ENCODE peak calls at places on chromosomes 12 and 14, in four cellular contexts. One of them, this sample, is unnamed.

GRCh38 chr12:31353730-31354708 is 28.1 kb upstream of the SINHCAF start:
- DNase-seq in cardiac fibroblast: no peak
- DNase-seq in GM18507: no peak
- DNase-seq in ELF-1: no peak
- DNase-seq in this sample: no peak

GRCh38 chr12:7374423-7375144 is 69.4 kb downstream of the CD163L1 start:
- DNase-seq in cardiac fibroblast: peak; percentile 34
- DNase-seq in GM18507: no peak
- DNase-seq in ELF-1: peak; percentile 62
- DNase-seq in this sample: peak; percentile 11

GRCh38 chr14:44271006-44271405 is 236.1 kb downstream of the FSCB start:
- DNase-seq in cardiac fibroblast: no peak
- DNase-seq in GM18507: no peak
- DNase-seq in ELF-1: no peak
- DNase-seq in this sample: no peak

GRCh38 chr12:37543966-37544668 is 772.5 kb upstream of the ALG10B start:
- DNase-seq in cardiac fibroblast: no peak
- DNase-seq in GM18507: no peak
- DNase-seq in ELF-1: no peak
- DNase-seq in this sample: no peak

GRCh38 chr14:32726516-32726915 is 212.2 kb upstream of the NPAS3 start:
- DNase-seq in cardiac fibroblast: no peak
- DNase-seq in GM18507: no peak
- DNase-seq in ELF-1: no peak
- DNase-seq in this sample: no peak

GRCh38 chr14:103123128-103123633 is at the start of gene TNFAIP2:
- DNase-seq in cardiac fibroblast: peak; percentile 45
- DNase-seq in GM18507: no peak
- DNase-seq in ELF-1: no peak
- DNase-seq in this sample: peak; percentile 63

GRCh38 chr12:59632408-59632807 is 36.6 kb downstream of the SLC16A7 start:
- DNase-seq in cardiac fibroblast: no peak
- DNase-seq in GM18507: no peak
- DNase-seq in ELF-1: no peak
- DNase-seq in this sample: no peak

GRCh38 chr14:54364555-54365415 is 32.0 kb upstream of the CDKN3 start:
- DNase-seq in cardiac fibroblast: peak; percentile 73
- DNase-seq in GM18507: no peak
- DNase-seq in ELF-1: no peak
- DNase-seq in this sample: peak; percentile 58

GRCh38 chr14:99573436-99574098 is 30.4 kb downstream of the CCDC85C start:
- DNase-seq in cardiac fibroblast: no peak
- DNase-seq in GM18507: no peak
- DNase-seq in ELF-1: no peak
- DNase-seq in this sample: no peak

GRCh38 chr14:22980672-22981089 is 1.7 kb downstream of the AJUBA start:
- DNase-seq in cardiac fibroblast: peak; percentile 34
- DNase-seq in GM18507: no peak
- DNase-seq in ELF-1: no peak
- DNase-seq in this sample: no peak

GRCh38 chr12:93526786-93527428 is 45.6 kb upstream of the SOCS2 start:
- DNase-seq in cardiac fibroblast: peak; percentile 95
- DNase-seq in GM18507: no peak
- DNase-seq in ELF-1: peak; percentile 29
- DNase-seq in this sample: peak; percentile 87

GRCh38 chr12:91417649-91418048 is 235.0 kb upstream of the DCN start:
- DNase-seq in cardiac fibroblast: no peak
- DNase-seq in GM18507: no peak
- DNase-seq in ELF-1: no peak
- DNase-seq in this sample: no peak

GRCh38 chr12:92905811-92906554 is 23.1 kb downstream of the EEA1 start:
- DNase-seq in cardiac fibroblast: no peak
- DNase-seq in GM18507: no peak
- DNase-seq in ELF-1: no peak
- DNase-seq in this sample: no peak

GRCh38 chr14:32134448-32135070 is 57.5 kb downstream of the ARHGAP5 start:
- DNase-seq in cardiac fibroblast: peak; percentile 26
- DNase-seq in GM18507: no peak
- DNase-seq in ELF-1: no peak
- DNase-seq in this sample: peak; percentile 75

GRCh38 chr12:2475984-2476383 is 318.8 kb upstream of the FKBP4 start:
- DNase-seq in cardiac fibroblast: no peak
- DNase-seq in GM18507: no peak
- DNase-seq in ELF-1: no peak
- DNase-seq in this sample: no peak

GRCh38 chr12:13152281-13152680 is 44.2 kb upstream of the EMP1 start:
- DNase-seq in cardiac fibroblast: no peak
- DNase-seq in GM18507: no peak
- DNase-seq in ELF-1: no peak
- DNase-seq in this sample: no peak

GRCh38 chr14:41062826-41063225 is 543.9 kb upstream of the LRFN5 start:
- DNase-seq in cardiac fibroblast: peak; percentile 1
- DNase-seq in GM18507: no peak
- DNase-seq in ELF-1: no peak
- DNase-seq in this sample: peak; percentile 1

GRCh38 chr12:57173089-57173488 is 25.7 kb upstream of the LRP1-AS start:
- DNase-seq in cardiac fibroblast: no peak
- DNase-seq in GM18507: no peak
- DNase-seq in ELF-1: peak; percentile 70
- DNase-seq in this sample: peak; percentile 35

GRCh38 chr14:105908481-105908911 is 382.1 kb downstream of the TMEM121 start:
- DNase-seq in cardiac fibroblast: no peak
- DNase-seq in GM18507: no peak
- DNase-seq in ELF-1: peak; percentile 63
- DNase-seq in this sample: no peak

GRCh38 chr14:92969470-92970232 is 46.7 kb downstream of the CHGA start:
- DNase-seq in cardiac fibroblast: no peak
- DNase-seq in GM18507: no peak
- DNase-seq in ELF-1: no peak
- DNase-seq in this sample: no peak

GRCh38 chr12:55755246-55755645 is 12.3 kb downstream of the GDF11 start:
- DNase-seq in cardiac fibroblast: no peak
- DNase-seq in GM18507: no peak
- DNase-seq in ELF-1: no peak
- DNase-seq in this sample: no peak

GRCh38 chr14:60722163-60722835 is 1.9 kb downstream of the SIX4 start:
- DNase-seq in cardiac fibroblast: peak; percentile 62
- DNase-seq in GM18507: no peak
- DNase-seq in ELF-1: peak; percentile 72
- DNase-seq in this sample: peak; percentile 73

GRCh38 chr12:105279460-105280056 is 43.6 kb upstream of the APPL2 start:
- DNase-seq in cardiac fibroblast: peak; percentile 68
- DNase-seq in GM18507: peak; percentile 3
- DNase-seq in ELF-1: no peak
- DNase-seq in this sample: no peak

GRCh38 chr14:67311868-67312267 is 47.7 kb downstream of the ATP6V1D start:
- DNase-seq in cardiac fibroblast: no peak
- DNase-seq in GM18507: no peak
- DNase-seq in ELF-1: no peak
- DNase-seq in this sample: no peak

GRCh38 chr12:127819066-127819465 is 447.9 kb upstream of the TMEM132C start:
- DNase-seq in cardiac fibroblast: no peak
- DNase-seq in GM18507: no peak
- DNase-seq in ELF-1: no peak
- DNase-seq in this sample: no peak

GRCh38 chr14:105900398-105901160 is 374.2 kb downstream of the TMEM121 start:
- DNase-seq in cardiac fibroblast: no peak
- DNase-seq in GM18507: no peak
- DNase-seq in ELF-1: no peak
- DNase-seq in this sample: no peak

GRCh38 chr12:96084624-96085023 is 49.2 kb upstream of the LTA4H start:
- DNase-seq in cardiac fibroblast: no peak
- DNase-seq in GM18507: no peak
- DNase-seq in ELF-1: no peak
- DNase-seq in this sample: no peak

GRCh38 chr14:104403421-104404220 is 175.9 kb upstream of the C14orf180 start:
- DNase-seq in cardiac fibroblast: no peak
- DNase-seq in GM18507: no peak
- DNase-seq in ELF-1: no peak
- DNase-seq in this sample: no peak

GRCh38 chr12:54004841-54005530 is 3.8 kb upstream of the HOXC8 start:
- DNase-seq in cardiac fibroblast: no peak
- DNase-seq in GM18507: no peak
- DNase-seq in ELF-1: no peak
- DNase-seq in this sample: peak; percentile 68

GRCh38 chr14:100020623-100021022 is 44.6 kb upstream of the EVL start:
- DNase-seq in cardiac fibroblast: no peak
- DNase-seq in GM18507: no peak
- DNase-seq in ELF-1: no peak
- DNase-seq in this sample: no peak

GRCh38 chr12:64585085-64585484 is 25.2 kb upstream of the RASSF3 start:
- DNase-seq in cardiac fibroblast: no peak
- DNase-seq in GM18507: no peak
- DNase-seq in ELF-1: no peak
- DNase-seq in this sample: no peak

GRCh38 chr12:53500119-53500775 is 836 bp upstream of the TARBP2 start:
- DNase-seq in cardiac fibroblast: peak; percentile 89
- DNase-seq in GM18507: no peak
- DNase-seq in ELF-1: no peak
- DNase-seq in this sample: peak; percentile 96

GRCh38 chr12:98582093-98582492 is 11.4 kb upstream of the SLC25A3 start:
- DNase-seq in cardiac fibroblast: peak; percentile 76
- DNase-seq in GM18507: no peak
- DNase-seq in ELF-1: no peak
- DNase-seq in this sample: no peak

GRCh38 chr14:97456958-97457357 is 659.8 kb downstream of the VRK1 start:
- DNase-seq in cardiac fibroblast: no peak
- DNase-seq in GM18507: no peak
- DNase-seq in ELF-1: peak; percentile 4
- DNase-seq in this sample: no peak

GRCh38 chr12:44930972-44931600 is 55.0 kb upstream of the NELL2 start:
- DNase-seq in cardiac fibroblast: peak; percentile 80
- DNase-seq in GM18507: peak; percentile 4
- DNase-seq in ELF-1: no peak
- DNase-seq in this sample: peak; percentile 59

GRCh38 chr12:91099373-91099772 is 11.9 kb downstream of the LUM start:
- DNase-seq in cardiac fibroblast: no peak
- DNase-seq in GM18507: no peak
- DNase-seq in ELF-1: no peak
- DNase-seq in this sample: no peak

GRCh38 chr12:128586630-128587029 is 237.1 kb downstream of the SLC15A4 start:
- DNase-seq in cardiac fibroblast: no peak
- DNase-seq in GM18507: no peak
- DNase-seq in ELF-1: no peak
- DNase-seq in this sample: no peak

This sample was measured in mesenchymal stem cell.